ENCODE peak calls at places on chromosome 13, in nine cellular contexts. A, Z, V, T, E, H, G, K and R are unnamed samples.

GRCh38 chr13:106156468-106156867 is 379.0 kb downstream of the EFNB2 start:
- DNase-seq in A (no peak), Z (peak), V (peak), T (peak), E (no peak), H (no peak), G (no peak), K (no peak), R (no peak)

GRCh38 chr13:77554079-77554478 is 18.6 kb downstream of the SCEL start:
- DNase-seq in A (no peak), Z (no peak), V (no peak), T (no peak), E (no peak), H (no peak), G (no peak), K (no peak), R (no peak)

GRCh38 chr13:110448230-110448629 is 113.3 kb downstream of the RAB20 start:
- DNase-seq in A (peak), Z (peak), V (peak), T (no peak), E (no peak), H (peak), G (no peak), K (no peak), R (no peak)

GRCh38 chr13:40069173-40070044 is 413.9 kb downstream of the COG6 start:
- DNase-seq in A (peak), Z (no peak), V (peak), T (peak), E (peak), H (peak), G (peak), K (peak), R (no peak)

GRCh38 chr13:111956261-111957151 is 110.4 kb upstream of the SOX1 start:
- DNase-seq in A (no peak), Z (no peak), V (no peak), T (no peak), E (no peak), H (no peak), G (no peak), K (no peak), R (no peak)

GRCh38 chr13:72469932-72470331 is 257.5 kb downstream of the MZT1 start:
- DNase-seq in A (no peak), Z (no peak), V (no peak), T (no peak), E (no peak), H (no peak), G (no peak), K (no peak), R (no peak)

GRCh38 chr13:108322206-108322824 is 52.8 kb downstream of the TNFSF13B start:
- DNase-seq in A (no peak), Z (peak), V (peak), T (peak), E (no peak), H (no peak), G (no peak), K (no peak), R (no peak)

GRCh38 chr13:40200273-40200978 is 466.0 kb downstream of the FOXO1 start:
- DNase-seq in A (no peak), Z (no peak), V (no peak), T (no peak), E (no peak), H (no peak), G (no peak), K (no peak), R (no peak)

GRCh38 chr13:22061371-22061805 is 390.5 kb downstream of the FGF9 start:
- DNase-seq in A (no peak), Z (no peak), V (no peak), T (no peak), E (no peak), H (no peak), G (no peak), K (no peak), R (peak)

GRCh38 chr13:38819053-38819452 is 132.2 kb downstream of the FREM2 start:
- DNase-seq in A (no peak), Z (peak), V (no peak), T (peak), E (no peak), H (no peak), G (no peak), K (no peak), R (no peak)

GRCh38 chr13:65260938-65261880 is 1968.9 kb downstream of the PCDH9 start:
- DNase-seq in A (no peak), Z (no peak), V (no peak), T (no peak), E (no peak), H (no peak), G (no peak), K (no peak), R (no peak)

GRCh38 chr13:109288151-109288709 is 498.2 kb downstream of the IRS2 start:
- DNase-seq in A (no peak), Z (no peak), V (no peak), T (no peak), E (no peak), H (no peak), G (no peak), K (no peak), R (no peak)

GRCh38 chr13:97574926-97575325 is 141.0 kb downstream of the RAP2A start:
- DNase-seq in A (no peak), Z (no peak), V (peak), T (peak), E (no peak), H (peak), G (peak), K (peak), R (no peak)

GRCh38 chr13:95253033-95253432 is 48.2 kb downstream of the ABCC4 start:
- DNase-seq in A (no peak), Z (no peak), V (no peak), T (no peak), E (no peak), H (no peak), G (no peak), K (no peak), R (no peak)

GRCh38 chr13:52446265-52446664 is 4.2 kb downstream of the VPS36 start:
- DNase-seq in A (no peak), Z (no peak), V (no peak), T (no peak), E (no peak), H (no peak), G (no peak), K (no peak), R (no peak)

GRCh38 chr13:79771493-79771892 is 290.5 kb downstream of the NDFIP2 start:
- DNase-seq in A (no peak), Z (no peak), V (no peak), T (no peak), E (no peak), H (no peak), G (no peak), K (no peak), R (no peak)

GRCh38 chr13:23349127-23349897 is 84.2 kb downstream of the SACS start:
- DNase-seq in A (no peak), Z (no peak), V (peak), T (no peak), E (no peak), H (no peak), G (no peak), K (no peak), R (no peak)

GRCh38 chr13:67137044-67137735 is 92.9 kb downstream of the PCDH9 start:
- DNase-seq in A (no peak), Z (no peak), V (peak), T (no peak), E (no peak), H (no peak), G (no peak), K (no peak), R (no peak)

GRCh38 chr13:99749627-99750026 is 221.9 kb downstream of the ZIC5 start:
- DNase-seq in A (no peak), Z (no peak), V (no peak), T (no peak), E (no peak), H (no peak), G (no peak), K (no peak), R (no peak)

GRCh38 chr13:111398715-111399299 is 78.4 kb downstream of the TEX29 start:
- DNase-seq in A (peak), Z (no peak), V (peak), T (no peak), E (no peak), H (no peak), G (no peak), K (no peak), R (no peak)

GRCh38 chr13:30819136-30819875 is 84.0 kb downstream of the ALOX5AP start:
- DNase-seq in A (no peak), Z (peak), V (no peak), T (peak), E (no peak), H (no peak), G (no peak), K (no peak), R (no peak)

DNA sequence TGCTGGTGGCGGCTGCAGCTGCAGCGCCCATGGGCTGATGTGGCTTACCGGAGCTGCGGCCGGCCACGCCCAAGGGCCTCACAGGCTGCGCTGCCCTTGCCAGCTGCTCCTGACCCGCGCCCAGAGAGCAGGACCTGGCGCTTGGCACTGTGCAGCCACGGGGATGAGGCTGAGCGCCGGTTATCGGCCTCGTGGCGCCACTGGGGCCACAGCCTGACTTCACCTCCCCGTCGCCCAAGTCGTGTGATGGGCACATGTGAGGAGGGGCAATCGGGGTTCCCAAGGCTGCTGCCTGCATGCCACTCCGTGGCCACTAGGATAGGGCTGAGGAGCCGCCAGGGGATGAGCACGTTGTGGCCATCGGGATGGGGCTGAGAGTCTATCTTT is 77.2 kb upstream of the PABPC3 start:
- DNase-seq in A (no peak), Z (no peak), V (no peak), T (no peak), E (no peak), H (no peak), G (no peak), K (no peak), R (no peak)
- TF ChIP-seq CTCF in A (no peak), Z (no peak), V (no peak), T (no peak), E (no peak), H (no peak), G (no peak), K (no peak), R (no peak)

GRCh38 chr13:75906315-75906714 is 270.2 kb downstream of the LMO7 start:
- DNase-seq in A (no peak), Z (no peak), V (peak), T (no peak), E (no peak), H (no peak), G (no peak), K (no peak), R (no peak)
- H3K4me3 ChIP-seq in A (no peak), Z (no peak), V (no peak), T (no peak), E (no peak), H (no peak), G (no peak), K (no peak), R (no peak)

GRCh38 chr13:46992383-46992952 is 95.6 kb upstream of the HTR2A start:
- DNase-seq in A (no peak), Z (no peak), V (peak), T (no peak), E (no peak), H (no peak), G (no peak), K (peak), R (no peak)
- TF ChIP-seq CTCF in A (no peak), Z (peak), V (peak), T (no peak), E (no peak), H (peak), G (no peak), K (peak), R (peak)

GRCh38 chr13:101492251-101492910 is 39.9 kb downstream of the ITGBL1 start:
- DNase-seq in A (no peak), Z (no peak), V (no peak), T (no peak), E (no peak), H (no peak), G (no peak), K (no peak), R (no peak)
- H3K4me3 ChIP-seq in A (no peak), Z (no peak), V (no peak), T (no peak), E (no peak), H (no peak), G (no peak), K (no peak), R (no peak)

GRCh38 chr13:50888362-50888761 is 21.2 kb upstream of the RNASEH2B start:
- DNase-seq in A (no peak), Z (no peak), V (no peak), T (no peak), E (no peak), H (no peak), G (no peak), K (no peak), R (no peak)
- TF ChIP-seq CTCF in A (no peak), Z (no peak), V (no peak), T (no peak), E (no peak), H (no peak), G (no peak), K (no peak), R (no peak)

GRCh38 chr13:75445717-75446529 is 36.0 kb downstream of the TBC1D4 start:
- DNase-seq in A (no peak), Z (no peak), V (peak), T (no peak), E (no peak), H (no peak), G (no peak), K (no peak), R (no peak)
- H3K4me3 ChIP-seq in A (peak), Z (no peak), V (peak), T (no peak), E (peak), H (no peak), G (peak), K (no peak), R (no peak)

DNA sequence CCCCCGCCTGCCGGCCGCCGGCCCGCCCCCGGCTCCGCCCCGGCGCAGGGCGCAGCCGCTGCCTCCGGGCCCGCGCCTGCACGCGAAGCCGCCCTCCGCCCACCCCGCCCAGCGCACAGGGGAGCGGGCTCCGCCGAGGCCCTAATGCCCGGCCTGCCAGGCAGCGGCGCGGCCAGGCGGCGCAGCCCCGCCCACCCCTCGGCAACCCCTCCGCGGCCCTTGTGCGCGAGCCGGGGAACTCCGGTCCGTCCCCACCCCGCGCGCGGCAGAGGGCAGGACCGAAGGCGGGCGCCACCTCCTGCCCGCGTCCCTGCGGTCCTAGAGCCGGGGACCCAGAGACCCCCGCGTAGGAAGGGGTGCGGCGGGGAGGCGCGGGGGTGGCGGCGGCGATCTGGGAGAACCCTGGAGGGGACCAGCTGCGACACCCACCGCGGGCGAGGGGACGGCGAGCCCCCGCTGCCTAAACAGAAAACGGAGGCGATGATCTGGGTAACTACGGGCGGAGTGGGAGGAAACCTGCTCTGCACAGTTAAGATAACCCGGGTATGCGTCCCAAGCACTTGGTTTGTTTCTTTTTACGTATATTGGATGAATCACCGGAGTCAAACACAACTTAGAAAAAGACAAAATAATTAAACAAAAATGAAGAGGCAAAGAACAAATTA is 351 bp upstream of the USP12 start:
- DNase-seq in A (peak), Z (peak), V (peak), T (peak), E (peak), H (peak), G (peak), K (peak), R (no peak)
- TF ChIP-seq CTCF in A (no peak), Z (no peak), V (no peak), T (peak), E (peak), H (no peak), G (peak), K (no peak), R (peak)